ENCODE peak calls at places on chromosomes 4 and X, in nine cellular contexts. B, I, O, X, C, T, Q, P and G are unnamed samples. For H3K27me3, the result is how much of the 10 kb centered on the place peaks cover.

GRCh38 chr4:25563071-25563564 is 92.5 kb upstream of the SLC34A2 start:
- DNase-seq in O (no peak), Q (no peak), B (no peak), T (no peak), C (peak), P (no peak), X (no peak), I (no peak), G (peak)

GRCh38 chr4:127783026-127783769 is 1.1 kb downstream of the HSPA4L start:
- DNase-seq in X (peak), Q (peak), O (peak), B (peak), I (peak), P (no peak), C (peak), T (peak), G (peak)

GRCh38 chr4:79442422-79442821 is 34.4 kb upstream of the GK2 start:
- DNase-seq in O (no peak), Q (no peak), I (no peak), C (no peak), B (no peak), P (no peak), X (no peak), T (no peak), G (peak)

GRCh38 chr4:30847157-30847556 is 127.0 kb downstream of the PCDH7 start:
- DNase-seq in T (no peak), Q (no peak), X (no peak), P (no peak), B (no peak), C (peak), I (no peak), O (no peak), G (no peak)

GRCh38 chr4:145804134-145804533 is 124.2 kb downstream of the C4orf51 start:
- DNase-seq in X (peak), B (no peak), O (peak), P (no peak), Q (no peak), T (no peak), I (no peak), C (no peak), G (peak)

GRCh38 chr4:128707864-128708263 is 101.6 kb upstream of the JADE1 start:
- DNase-seq in Q (no peak), C (no peak), O (no peak), X (no peak), T (no peak), P (no peak), I (no peak), B (no peak), G (peak)

GRCh38 chr4:53476232-53477037 is 99.0 kb downstream of the FIP1L1 start:
- DNase-seq in B (no peak), T (peak), O (no peak), X (no peak), C (peak), Q (no peak), P (no peak), I (no peak), G (peak)

GRCh38 chrX:115452256-115452655 is 108.7 kb upstream of the PLS3 start:
- DNase-seq in X (no peak), Q (no peak), O (no peak), C (no peak), P (no peak), I (no peak), T (no peak), B (no peak), G (peak)

GRCh38 chrX:65516756-65517155 is 17.8 kb downstream of the LAS1L start:
- DNase-seq in C (no peak), X (no peak), Q (no peak), O (no peak), B (no peak), T (no peak), P (no peak), I (no peak), G (no peak)

GRCh38 chrX:6989858-6990257 is 157.7 kb upstream of the STS start:
- DNase-seq in Q (no peak), T (no peak), X (no peak), C (no peak), P (no peak), B (no peak), O (no peak), I (no peak), G (no peak)

GRCh38 chr4:152500308-152500707 is 35.6 kb downstream of the FBXW7 start:
- DNase-seq in T (no peak), C (no peak), X (no peak), Q (no peak), B (no peak), O (no peak), P (no peak), I (no peak), G (no peak)

GRCh38 chrX:21975827-21976226 is 35.3 kb downstream of the SMS start:
- DNase-seq in I (no peak), Q (no peak), X (peak), O (no peak), T (no peak), C (no peak), B (no peak), P (no peak), G (peak)

GRCh38 chr4:2318476-2318875 is 56.6 kb upstream of the MXD4 start:
- DNase-seq in I (peak), Q (no peak), P (no peak), T (peak), C (no peak), O (no peak), B (no peak), X (no peak), G (no peak)

GRCh38 chr4:38800366-38800765 is 4.2 kb downstream of the TLR1 start:
- DNase-seq in B (no peak), C (no peak), I (no peak), T (no peak), P (no peak), Q (no peak), X (no peak), O (no peak), G (no peak)

GRCh38 chrX:135556055-135556454 is 35.6 kb downstream of the INTS6L start:
- DNase-seq in X (no peak), B (no peak), P (peak), O (no peak), I (no peak), Q (no peak), T (no peak), C (no peak), G (no peak)

GRCh38 chr4:143616771-143617170 is 83.7 kb downstream of the FREM3 start:
- DNase-seq in T (no peak), Q (no peak), I (no peak), B (no peak), P (peak), X (no peak), O (no peak), C (no peak), G (peak)

GRCh38 chr4:3771167-3771809 is 5.1 kb downstream of the ADRA2C start:
- DNase-seq in Q (no peak), X (no peak), T (no peak), P (no peak), C (no peak), I (no peak), B (no peak), O (no peak), G (no peak)

GRCh38 chr4:3769642-3770184 is 3.5 kb downstream of the ADRA2C start:
- DNase-seq in Q (no peak), X (no peak), B (no peak), T (no peak), I (peak), P (no peak), O (no peak), C (no peak), G (no peak)

GRCh38 chr4:3771932-3772495 is 5.8 kb downstream of the ADRA2C start:
- DNase-seq in X (no peak), I (no peak), Q (no peak), C (no peak), T (peak), P (no peak), O (no peak), B (no peak), G (no peak)

GRCh38 chr4:3768842-3769641 is 2.9 kb downstream of the ADRA2C start:
- DNase-seq in C (no peak), P (no peak), I (peak), Q (no peak), X (no peak), T (no peak), O (no peak), B (no peak), G (no peak)

DNA sequence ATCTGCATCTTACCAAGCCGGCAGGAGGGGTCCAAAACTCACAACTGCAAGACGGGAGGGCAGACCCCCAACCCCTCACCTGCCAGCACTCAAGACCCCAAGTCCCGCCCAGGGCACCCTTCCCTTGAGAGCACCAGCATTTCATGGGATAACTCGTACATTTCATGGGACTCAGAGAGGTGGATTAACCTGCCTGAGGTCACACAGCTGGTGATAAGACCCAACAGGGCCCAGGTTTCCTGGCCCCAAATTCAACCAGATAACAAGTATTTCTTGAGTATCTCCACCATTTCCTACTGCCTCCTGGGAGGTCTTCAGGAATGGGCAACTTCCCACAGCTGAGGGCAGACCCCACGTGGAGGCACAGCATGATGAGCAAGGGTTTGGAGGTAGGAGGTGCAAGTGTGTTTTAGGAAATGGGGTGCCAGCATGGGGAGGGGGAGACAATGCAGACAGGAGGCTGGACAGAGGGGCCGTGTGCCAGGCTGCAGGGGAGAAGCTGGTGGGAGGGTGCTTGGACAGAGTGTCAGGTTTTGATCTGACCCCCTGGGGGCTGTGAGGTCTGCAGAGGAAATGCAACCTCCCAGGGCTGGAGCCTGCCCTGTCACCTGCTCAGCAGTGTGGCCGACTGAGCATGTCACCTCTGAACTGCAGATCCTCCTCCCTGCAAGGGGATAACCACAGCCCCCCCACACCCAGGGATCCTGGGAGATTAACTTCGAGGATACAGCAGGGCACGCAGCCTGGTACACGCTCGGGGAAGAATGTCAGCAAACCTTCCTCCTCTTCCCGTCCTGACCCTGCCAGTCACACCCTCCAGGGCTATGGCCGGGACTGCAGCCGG is 4.4 kb downstream of the ADRA2C start:
- DNase-seq in Q (no peak), I (peak), O (no peak), X (no peak), C (peak), P (no peak), T (no peak), B (no peak), G (no peak)
- H3K27me3 ChIP-seq in Q (under half), I (under half), O (under half), X (under half), C (under half), P (under half), T (under half), B (half or more), G (under half)

GRCh38 chr4:11599044-11599443 is 170.3 kb upstream of the HS3ST1 start:
- DNase-seq in T (no peak), I (no peak), B (no peak), C (no peak), X (no peak), Q (no peak), O (no peak), P (no peak), G (peak)
- TF ChIP-seq CTCF in T (no peak), I (no peak), B (no peak), C (no peak), X (no peak), Q (no peak), O (no peak), P (no peak), G (no peak)

GRCh38 chr4:5893013-5893580 is at the start of gene CRMP1:
- DNase-seq in I (peak), B (no peak), C (peak), T (no peak), P (no peak), X (no peak), O (no peak), Q (no peak), G (no peak)
- H3K27me3 ChIP-seq in I (under half), B (half or more), C (half or more), T (half or more), P (under half), X (under half), O (under half), Q (under half), G (half or more)

GRCh38 chr4:182644326-182645050 is 272.7 kb downstream of the DCTD start:
- DNase-seq in T (no peak), B (no peak), Q (no peak), C (no peak), I (no peak), P (no peak), X (no peak), O (no peak), G (no peak)
- TF ChIP-seq CTCF in T (no peak), B (no peak), Q (no peak), C (no peak), I (no peak), P (no peak), X (no peak), O (no peak), G (no peak)

GRCh38 chr4:8706221-8707044 is 113.9 kb downstream of the CPZ start:
- DNase-seq in Q (no peak), O (no peak), T (peak), X (no peak), B (no peak), I (no peak), C (peak), P (no peak), G (no peak)

GRCh38 chr4:8703857-8704495 is 111.4 kb downstream of the CPZ start:
- DNase-seq in T (peak), X (no peak), C (peak), Q (no peak), I (peak), P (no peak), O (peak), B (no peak), G (no peak)

GRCh38 chr4:8705161-8706145 is 112.9 kb downstream of the CPZ start:
- DNase-seq in X (no peak), O (peak), P (no peak), I (peak), C (peak), Q (no peak), T (peak), B (no peak), G (no peak)

GRCh38 chr4:8703401-8703696 is 110.8 kb downstream of the CPZ start:
- DNase-seq in I (no peak), P (no peak), O (no peak), B (no peak), T (peak), Q (no peak), X (no peak), C (peak), G (no peak)

DNA sequence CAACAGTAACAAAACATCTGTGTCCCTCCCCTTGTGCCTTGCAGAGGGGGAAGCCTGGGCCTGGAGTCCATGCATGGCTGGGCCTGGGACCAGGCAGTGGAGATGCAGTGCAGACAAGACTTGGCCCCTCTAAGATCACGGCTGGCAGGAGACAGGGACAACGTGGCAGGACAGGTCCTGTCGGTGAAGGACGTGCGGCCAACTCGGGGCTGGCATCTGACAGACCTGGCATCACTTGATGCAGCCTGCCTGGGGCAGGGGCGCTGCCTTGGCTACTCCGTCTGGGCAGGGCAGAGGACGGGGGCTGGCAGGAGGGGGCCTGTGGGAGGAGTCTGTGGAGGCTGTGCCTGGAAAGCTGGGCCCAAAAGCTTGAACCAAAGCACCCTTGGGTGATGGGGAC is 112.1 kb downstream of the CPZ start:
- DNase-seq in C (peak), T (peak), P (no peak), Q (no peak), I (peak), X (no peak), B (no peak), O (peak), G (no peak)
- H3K27me3 ChIP-seq in C (under half), T (half or more), P (under half), Q (under half), I (under half), X (under half), B (under half), O (under half), G (half or more)

DNA sequence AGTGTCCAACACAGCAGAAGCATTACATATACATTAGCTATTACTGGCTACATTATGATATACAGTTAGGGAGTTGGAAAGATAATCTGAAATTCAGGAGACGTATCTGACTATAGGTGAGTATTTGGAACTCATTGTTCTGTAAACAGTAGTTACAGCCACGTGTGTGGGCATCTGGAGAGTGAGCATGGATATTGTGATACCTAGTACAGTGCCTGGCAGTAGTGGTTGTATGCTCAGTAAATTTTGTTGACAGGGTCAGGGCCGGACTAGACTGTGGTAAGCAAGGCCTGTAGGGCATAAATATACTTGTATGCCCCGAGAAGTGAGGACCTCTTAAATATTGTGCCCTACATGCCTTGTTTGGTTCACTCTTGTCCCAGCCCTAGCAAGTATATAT is 2.9 kb downstream of the F9 start:
- DNase-seq in T (no peak), C (no peak), I (no peak), Q (no peak), O (no peak), P (no peak), B (no peak), X (no peak), G (no peak)
- TF ChIP-seq CTCF in T (no peak), C (no peak), I (no peak), Q (no peak), O (no peak), P (no peak), B (no peak), X (no peak), G (no peak)